ENCODE peak calls at places on chromosomes 4 and X, in six cellular contexts. W is AG09309, L is neural progenitor cell, K is stomach, P is fibroblast of lung, D is adipocyte. O is an unnamed sample.

GRCh38 chr4:133156096-133156495 is 7.0 kb downstream of the PCDH10 start:
- DNase-seq in W (no peak), L (peak; percentile 29), K (no peak), P (peak; percentile 80), D (no peak), O (no peak)

GRCh38 chrX:118964252-118964651 is 10.2 kb upstream of the LONRF3 start:
- DNase-seq in W (no peak), L (no peak), K (no peak), P (no peak), D (no peak), O (no peak)

GRCh38 chr4:153794001-153794400 is 5.1 kb upstream of the SFRP2 start:
- DNase-seq in W (no peak), L (no peak), K (no peak), P (no peak), D (no peak), O (no peak)

GRCh38 chr4:26061248-26061986 is 147.4 kb downstream of the SMIM20 start:
- DNase-seq in W (no peak), L (peak; percentile 73), K (no peak), P (peak; percentile 40), D (no peak), O (no peak)

GRCh38 chr4:146232131-146232722 is 17.9 kb downstream of the REELD1 start:
- DNase-seq in W (no peak), L (no peak), K (peak; percentile 52), P (no peak), D (no peak), O (peak; percentile 37)

GRCh38 chrX:96566856-96567255 is 117.8 kb upstream of the DIAPH2 start:
- DNase-seq in W (no peak), L (no peak), K (no peak), P (no peak), D (no peak), O (no peak)

GRCh38 chr4:73417973-73418372 is 13.9 kb downstream of the ALB start:
- DNase-seq in W (no peak), L (peak; percentile 23), K (no peak), P (peak; percentile 9), D (no peak), O (no peak)

GRCh38 chr4:142645478-142646108 is 200.5 kb downstream of the INPP4B start:
- DNase-seq in W (no peak), L (no peak), K (no peak), P (peak; percentile 35), D (no peak), O (no peak)

GRCh38 chr4:24644983-24645764 is 60.8 kb upstream of the DHX15 start:
- DNase-seq in W (no peak), L (no peak), K (no peak), P (peak; percentile 56), D (no peak), O (peak; percentile 17)

GRCh38 chrX:24672701-24673190 is 21.0 kb upstream of the POLA1 start:
- DNase-seq in W (no peak), L (peak; percentile 85), K (no peak), P (no peak), D (no peak), O (no peak)

GRCh38 chrX:23373129-23373804 is 38.6 kb downstream of the PTCHD1 start:
- DNase-seq in W (peak; percentile 21), L (no peak), K (no peak), P (peak; percentile 88), D (peak; percentile 28), O (no peak)

GRCh38 chr4:44100456-44100855 is 348.2 kb downstream of the KCTD8 start:
- DNase-seq in W (no peak), L (no peak), K (no peak), P (no peak), D (no peak), O (no peak)

GRCh38 chrX:10401239-10401638 is 219.1 kb downstream of the MID1 start:
- DNase-seq in W (no peak), L (no peak), K (no peak), P (no peak), D (no peak), O (no peak)

GRCh38 chr4:174318829-174319764 is 35.4 kb downstream of the CEP44 start:
- DNase-seq in W (no peak), L (peak; percentile 40), K (no peak), P (peak; percentile 36), D (peak; percentile 70), O (no peak)

GRCh38 chr4:40843696-40844095 is 93.9 kb downstream of the NSUN7 start:
- DNase-seq in W (no peak), L (peak; percentile 28), K (no peak), P (no peak), D (no peak), O (peak; percentile 25)

GRCh38 chr4:90234916-90235547 is 107.8 kb downstream of the CCSER1 start:
- DNase-seq in W (no peak), L (no peak), K (peak; percentile 28), P (no peak), D (no peak), O (no peak)
- H3K4me3 ChIP-seq in W (no peak overlapping the region), L (no peak overlapping the region), K (no peak overlapping the region), P (no peak overlapping the region), D (no peak overlapping the region), O (no peak overlapping the region)

DNA sequence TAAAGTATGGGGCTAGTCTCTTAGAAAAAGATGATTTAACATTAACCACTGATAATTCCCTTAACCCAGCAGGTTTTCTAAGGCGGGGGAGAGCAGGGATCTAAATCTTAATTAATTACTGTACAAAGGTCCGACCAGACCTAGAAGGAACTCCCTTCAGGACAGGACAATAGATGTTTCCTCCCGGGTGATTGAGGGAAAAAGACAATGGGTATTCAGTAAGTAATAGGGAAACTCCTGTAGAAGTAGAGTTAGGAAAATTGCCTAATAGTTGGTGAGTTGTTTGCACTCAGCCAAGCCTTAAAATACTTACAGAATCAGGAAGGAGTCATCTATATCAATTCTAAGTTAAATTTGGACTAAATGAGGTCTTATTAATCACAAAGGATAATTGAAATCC is 5.8 kb upstream of the SRD5A3 start:
- DNase-seq in W (no peak), L (peak; percentile 56), K (no peak), P (no peak), D (no peak), O (no peak)
- H3K4me3 ChIP-seq in W (no peak overlapping the region), L (no peak overlapping the region), K (no peak overlapping the region), P (no peak overlapping the region), D (no peak overlapping the region), O (no peak overlapping the region)

DNA sequence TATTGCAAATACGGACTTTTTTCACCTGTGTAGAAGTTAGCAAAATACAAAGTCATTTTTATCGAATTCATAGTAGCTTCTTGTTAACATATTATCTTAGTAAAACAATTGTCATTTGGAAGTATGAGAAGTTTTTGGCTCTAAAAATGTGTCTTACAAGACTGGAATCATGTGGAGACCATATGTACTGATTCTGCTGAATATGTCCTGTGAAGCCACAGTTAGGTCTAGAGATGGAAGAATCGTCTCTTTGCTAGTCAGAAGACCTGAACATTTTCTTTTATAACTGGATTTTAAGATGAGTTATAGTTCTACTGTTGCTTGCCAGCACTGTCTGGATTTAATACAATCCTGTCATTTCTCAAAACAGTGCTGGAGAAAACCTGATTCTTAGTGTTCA is 29.0 kb downstream of the TMEM165 start:
- DNase-seq in W (no peak), L (no peak), K (no peak), P (no peak), D (no peak), O (no peak)
- H3K4me3 ChIP-seq in W (no peak overlapping the region), L (no peak overlapping the region), K (no peak overlapping the region), P (no peak overlapping the region), D (no peak overlapping the region), O (no peak overlapping the region)

GRCh38 chrX:74422576-74423288 is 1.4 kb downstream of the SLC16A2 start:
- DNase-seq in W (peak; percentile 14), L (peak; percentile 78), K (peak; percentile 59), P (peak; percentile 73), D (peak; percentile 74), O (peak; percentile 20)
- H3K4me3 ChIP-seq in W (peak overlapping the region; percentile 67), L (peak overlapping the region; percentile 68), K (peak overlapping the region; percentile 54), P (peak overlapping the region; percentile 54), D (peak overlapping the region; percentile 83), O (peak overlapping the region; percentile 36)

GRCh38 chr4:87339440-87339839 is 16.8 kb upstream of the HSD17B13 start:
- DNase-seq in W (no peak), L (no peak), K (no peak), P (no peak), D (no peak), O (no peak)
- H3K4me3 ChIP-seq in W (no peak overlapping the region), L (no peak overlapping the region), K (no peak overlapping the region), P (no peak overlapping the region), D (peak overlapping the region; percentile 17), O (no peak overlapping the region)

GRCh38 chrX:39688219-39688575 is 409.6 kb downstream of the BCOR start:
- DNase-seq in W (no peak), L (no peak), K (no peak), P (no peak), D (no peak), O (no peak)
- H3K4me3 ChIP-seq in W (peak overlapping the region; percentile 20), L (peak overlapping the region; percentile 55), K (peak overlapping the region; percentile 47), P (peak overlapping the region; percentile 10), D (peak overlapping the region; percentile 62), O (no peak overlapping the region)

GRCh38 chr4:100517864-100518341 is at the start of gene EMCN:
- DNase-seq in W (no peak), L (no peak), K (no peak), P (no peak), D (peak; percentile 31), O (no peak)
- H3K4me3 ChIP-seq in W (no peak within 1 kb of the TSS), L (no peak within 1 kb of the TSS), K (peak within 1 kb of the TSS; percentile 20), P (no peak within 1 kb of the TSS), D (peak within 1 kb of the TSS; percentile 51), O (no peak within 1 kb of the TSS)

O was measured in colonic mucosa.